ENCODE peak calls at places on chromosome 18, in ten cellular contexts. R, H, L, V, N, M, S, B, T and G are unnamed samples.

GRCh38 chr18:7921938-7922587 is 354.9 kb downstream of the PTPRM start:
- DNase-seq in R (no peak), H (peak), L (peak), V (no peak), N (peak), M (no peak), S (peak), B (peak), T (no peak), G (no peak)

GRCh38 chr18:69492861-69493260 is 92.2 kb downstream of the DOK6 start:
- DNase-seq in R (no peak), H (no peak), L (no peak), V (no peak), N (no peak), M (no peak), S (no peak), B (no peak), T (no peak), G (no peak)

GRCh38 chr18:27894746-27895145 is 282.2 kb downstream of the CDH2 start:
- DNase-seq in R (no peak), H (no peak), L (no peak), V (no peak), N (no peak), M (no peak), S (no peak), B (no peak), T (no peak), G (no peak)

GRCh38 chr18:10588975-10589374 is 63.1 kb downstream of the NAPG start:
- DNase-seq in R (no peak), H (peak), L (no peak), V (no peak), N (no peak), M (no peak), S (no peak), B (no peak), T (no peak), G (peak)

GRCh38 chr18:31233550-31234306 is 71.1 kb upstream of the DSC1 start:
- DNase-seq in R (no peak), H (no peak), L (no peak), V (no peak), N (no peak), M (no peak), S (no peak), B (no peak), T (no peak), G (no peak)

GRCh38 chr18:59700535-59700967 is 3.3 kb upstream of the CCBE1 start:
- DNase-seq in R (no peak), H (no peak), L (no peak), V (no peak), N (peak), M (peak), S (no peak), B (no peak), T (no peak), G (no peak)

GRCh38 chr18:7617738-7618422 is 50.8 kb downstream of the PTPRM start:
- DNase-seq in R (peak), H (peak), L (peak), V (no peak), N (peak), M (peak), S (no peak), B (peak), T (no peak), G (no peak)

GRCh38 chr18:69948919-69949537 is 1.4 kb upstream of the CD226 start:
- DNase-seq in R (no peak), H (peak), L (no peak), V (peak), N (no peak), M (peak), S (no peak), B (no peak), T (peak), G (no peak)

GRCh38 chr18:40935423-40935822 is 1019.6 kb upstream of the PIK3C3 start:
- DNase-seq in R (no peak), H (peak), L (no peak), V (peak), N (peak), M (no peak), S (no peak), B (peak), T (no peak), G (no peak)

GRCh38 chr18:655445-655844 is 2.0 kb upstream of the TYMS start:
- DNase-seq in R (no peak), H (no peak), L (no peak), V (no peak), N (no peak), M (no peak), S (no peak), B (no peak), T (no peak), G (no peak)
- H3K4me3 ChIP-seq in R (no peak), H (no peak), L (no peak), V (no peak), N (no peak), M (no peak), S (no peak), B (no peak), T (no peak), G (no peak)

DNA sequence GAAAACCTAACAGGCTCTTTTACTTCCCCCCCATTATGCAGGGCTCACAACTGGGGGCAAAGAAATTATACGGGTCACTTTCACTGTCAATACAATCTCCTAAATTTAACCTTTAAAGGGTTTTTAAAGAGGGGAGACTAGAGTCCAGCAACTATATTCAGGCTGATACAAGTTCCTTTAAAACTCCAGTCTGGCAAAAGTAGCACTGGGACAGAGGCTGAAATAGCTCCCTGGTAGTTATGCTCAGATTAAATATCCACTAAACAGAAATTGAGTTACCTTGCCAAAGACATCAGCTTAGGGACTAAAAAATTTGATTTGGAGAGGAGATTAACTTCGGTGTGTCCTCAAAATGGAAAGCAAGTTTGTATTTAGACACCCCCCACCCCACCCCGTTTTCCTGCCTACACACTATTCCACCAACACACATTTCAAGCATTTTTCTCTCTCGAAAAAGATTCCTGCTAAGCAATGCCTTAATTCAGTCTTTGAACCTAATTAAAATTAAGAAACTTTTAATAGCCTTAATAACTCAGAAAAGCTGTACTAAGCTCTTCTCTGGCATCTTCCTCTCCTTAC is 127.2 kb downstream of the OSBPL1A start:
- DNase-seq in R (no peak), H (peak), L (peak), V (no peak), N (no peak), M (no peak), S (no peak), B (no peak), T (no peak), G (no peak)
- H3K4me3 ChIP-seq in R (peak), H (peak), L (peak), V (no peak), N (peak), M (peak), S (peak), B (peak), T (peak), G (peak)

GRCh38 chr18:13465476-13465875 is 246.9 kb downstream of the LDLRAD4 start:
- DNase-seq in R (no peak), H (no peak), L (no peak), V (no peak), N (no peak), M (no peak), S (no peak), B (no peak), T (no peak), G (no peak)
- H3K4me3 ChIP-seq in R (no peak), H (no peak), L (no peak), V (peak), N (no peak), M (peak), S (no peak), B (no peak), T (no peak), G (no peak)

DNA sequence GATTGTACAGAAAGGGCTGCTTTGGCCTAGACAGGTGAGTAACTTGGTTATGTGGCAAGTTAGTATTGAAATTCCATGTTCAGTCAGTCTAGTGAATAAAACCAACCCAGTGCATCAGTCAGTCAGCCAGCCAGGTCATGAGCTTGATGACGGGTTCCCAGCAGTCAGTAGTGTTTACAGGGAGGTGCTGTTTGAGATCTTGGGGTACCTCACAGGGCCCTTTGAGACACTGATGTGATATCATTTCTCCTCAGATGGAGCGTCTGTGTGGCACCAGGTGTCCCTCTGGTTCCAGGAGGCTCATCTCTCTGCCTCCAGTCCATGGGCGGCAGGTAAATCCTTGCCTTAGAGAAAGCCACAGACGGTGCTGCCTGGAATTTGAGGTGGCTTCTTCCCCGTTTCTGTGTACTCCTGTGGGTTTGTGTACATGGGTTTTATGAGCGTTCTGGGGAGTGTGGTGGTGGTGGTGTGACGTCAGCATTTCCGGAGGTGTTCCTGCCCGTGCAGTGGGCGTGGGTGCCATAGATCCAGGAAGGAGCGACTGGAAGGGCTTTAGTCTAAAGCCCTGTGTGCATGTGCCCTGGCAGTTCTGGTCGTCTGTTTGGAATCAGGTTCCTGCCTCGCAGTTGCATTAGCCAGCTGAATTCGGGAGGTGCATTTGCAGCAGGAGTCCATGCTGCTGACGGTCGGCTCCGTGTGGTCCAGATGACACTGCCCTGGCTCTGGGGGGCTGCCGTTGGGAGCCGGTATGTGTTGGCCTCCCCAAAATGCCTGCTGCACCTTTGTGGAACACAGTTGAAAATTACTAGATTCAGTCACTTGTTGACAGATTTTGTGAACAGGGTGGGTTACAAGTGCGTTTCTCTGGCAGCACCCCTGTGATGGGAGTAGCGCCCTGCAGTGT is 2.1 kb downstream of the CTDP1 start:
- DNase-seq in R (no peak), H (no peak), L (no peak), V (peak), N (no peak), M (no peak), S (no peak), B (no peak), T (no peak), G (no peak)
- H3K4me3 ChIP-seq in R (no peak), H (no peak), L (no peak), V (peak), N (no peak), M (peak), S (no peak), B (no peak), T (no peak), G (peak)